ENCODE peak calls at places on chromosomes 5 and 9, in six cellular contexts. One of them, this sample, is unnamed.
A peak's percentile ranks its signal among the peaks of the same experiment; 100 is the strongest.

GRCh38 chr5:168651654-168652053 is 72.5 kb upstream of the PANK3 start:
- DNase-seq in A172: peak; percentile 89
- DNase-seq in G401: no peak
- DNase-seq in effector memory CD8-positive, alpha-beta T cell: no peak
- DNase-seq in GM12892: no peak
- DNase-seq in WTC11: no peak
- DNase-seq in this sample: no peak

GRCh38 chr5:138999674-139000073 is 124.5 kb upstream of the LRRTM2 start:
- DNase-seq in WTC11: no peak
- DNase-seq in GM12892: no peak
- DNase-seq in effector memory CD8-positive, alpha-beta T cell: no peak
- DNase-seq in G401: no peak
- DNase-seq in A172: no peak
- DNase-seq in this sample: no peak

GRCh38 chr9:135061441-135061840 is 26.0 kb upstream of the OLFM1 start:
- DNase-seq in GM12892: no peak
- DNase-seq in effector memory CD8-positive, alpha-beta T cell: no peak
- DNase-seq in A172: no peak
- DNase-seq in WTC11: no peak
- DNase-seq in G401: no peak
- DNase-seq in this sample: no peak

GRCh38 chr5:25858019-25858418 is 1180.4 kb downstream of the CDH9 start:
- DNase-seq in WTC11: peak; percentile 87
- DNase-seq in G401: no peak
- DNase-seq in effector memory CD8-positive, alpha-beta T cell: no peak
- DNase-seq in GM12892: no peak
- DNase-seq in A172: no peak
- DNase-seq in this sample: no peak

GRCh38 chr5:151947924-151948323 is 23.3 kb upstream of the GLRA1 start:
- DNase-seq in effector memory CD8-positive, alpha-beta T cell: no peak
- DNase-seq in WTC11: no peak
- DNase-seq in G401: no peak
- DNase-seq in GM12892: no peak
- DNase-seq in A172: peak; percentile 11
- DNase-seq in this sample: no peak

GRCh38 chr9:108634669-108635462 is 220.9 kb downstream of the ACTL7B start:
- DNase-seq in A172: peak; percentile 84
- DNase-seq in WTC11: no peak
- DNase-seq in GM12892: no peak
- DNase-seq in effector memory CD8-positive, alpha-beta T cell: no peak
- DNase-seq in G401: no peak
- DNase-seq in this sample: no peak

GRCh38 chr5:84255318-84255717 is 129.4 kb downstream of the EDIL3 start:
- DNase-seq in effector memory CD8-positive, alpha-beta T cell: no peak
- DNase-seq in G401: no peak
- DNase-seq in GM12892: no peak
- DNase-seq in A172: peak; percentile 37
- DNase-seq in WTC11: no peak
- DNase-seq in this sample: no peak

GRCh38 chr9:133779081-133779480 is 40.9 kb upstream of the SARDH start:
- DNase-seq in G401: no peak
- DNase-seq in effector memory CD8-positive, alpha-beta T cell: no peak
- DNase-seq in GM12892: no peak
- DNase-seq in WTC11: no peak
- DNase-seq in A172: no peak
- DNase-seq in this sample: no peak

GRCh38 chr5:103915081-103915480 is 352.5 kb upstream of the NUDT12 start:
- DNase-seq in A172: peak; percentile 80
- DNase-seq in GM12892: no peak
- DNase-seq in WTC11: no peak
- DNase-seq in G401: peak; percentile 29
- DNase-seq in effector memory CD8-positive, alpha-beta T cell: no peak
- DNase-seq in this sample: peak; percentile 48

GRCh38 chr9:116686693-116687073 is 422 bp upstream of the TRIM32 start:
- DNase-seq in A172: no peak
- DNase-seq in G401: no peak
- DNase-seq in WTC11: peak; percentile 10
- DNase-seq in GM12892: no peak
- DNase-seq in effector memory CD8-positive, alpha-beta T cell: no peak
- DNase-seq in this sample: no peak

GRCh38 chr5:1112596-1113331 is 901 bp upstream of the SLC12A7 start:
- DNase-seq in A172: peak; percentile 77
- DNase-seq in GM12892: no peak
- DNase-seq in G401: no peak
- DNase-seq in effector memory CD8-positive, alpha-beta T cell: no peak
- DNase-seq in WTC11: no peak
- DNase-seq in this sample: no peak

GRCh38 chr5:58318468-58318867 is 141.4 kb downstream of the PLK2 start:
- DNase-seq in WTC11: no peak
- DNase-seq in effector memory CD8-positive, alpha-beta T cell: no peak
- DNase-seq in A172: peak; percentile 78
- DNase-seq in GM12892: no peak
- DNase-seq in G401: no peak
- DNase-seq in this sample: no peak

GRCh38 chr5:34499001-34499734 is 157.0 kb upstream of the RAI14 start:
- DNase-seq in GM12892: no peak
- DNase-seq in effector memory CD8-positive, alpha-beta T cell: no peak
- DNase-seq in A172: peak; percentile 84
- DNase-seq in WTC11: no peak
- DNase-seq in G401: no peak
- DNase-seq in this sample: no peak

GRCh38 chr5:175654807-175655206 is 3.1 kb upstream of the HRH2 start:
- DNase-seq in WTC11: no peak
- DNase-seq in effector memory CD8-positive, alpha-beta T cell: no peak
- DNase-seq in GM12892: no peak
- DNase-seq in G401: no peak
- DNase-seq in A172: no peak
- DNase-seq in this sample: no peak

GRCh38 chr9:30628915-30629564 is 1755.4 kb upstream of the ACO1 start:
- DNase-seq in effector memory CD8-positive, alpha-beta T cell: no peak
- DNase-seq in WTC11: no peak
- DNase-seq in G401: no peak
- DNase-seq in GM12892: no peak
- DNase-seq in A172: no peak
- DNase-seq in this sample: no peak

GRCh38 chr5:76303917-76304316 is 99.2 kb upstream of the IQGAP2 start:
- DNase-seq in G401: no peak
- DNase-seq in WTC11: no peak
- DNase-seq in GM12892: no peak
- DNase-seq in effector memory CD8-positive, alpha-beta T cell: peak; percentile 26
- DNase-seq in A172: peak; percentile 13
- DNase-seq in this sample: no peak

GRCh38 chr5:1765880-1766235 is 33.8 kb downstream of the MRPL36 start:
- DNase-seq in A172: no peak
- DNase-seq in effector memory CD8-positive, alpha-beta T cell: no peak
- DNase-seq in GM12892: no peak
- DNase-seq in WTC11: no peak
- DNase-seq in G401: no peak
- DNase-seq in this sample: no peak

GRCh38 chr5:91434348-91434747 is 51.2 kb upstream of the ARRDC3 start:
- DNase-seq in GM12892: no peak
- DNase-seq in WTC11: no peak
- DNase-seq in G401: no peak
- DNase-seq in A172: no peak
- DNase-seq in effector memory CD8-positive, alpha-beta T cell: no peak
- DNase-seq in this sample: no peak

GRCh38 chr9:92963831-92964606 is 16.7 kb downstream of the FGD3 start:
- DNase-seq in GM12892: no peak
- DNase-seq in A172: no peak
- DNase-seq in G401: no peak
- DNase-seq in WTC11: no peak
- DNase-seq in effector memory CD8-positive, alpha-beta T cell: peak; percentile 80
- DNase-seq in this sample: no peak

GRCh38 chr9:135896626-135897025 is 10.7 kb downstream of the CAMSAP1 start:
- DNase-seq in WTC11: no peak
- DNase-seq in effector memory CD8-positive, alpha-beta T cell: no peak
- DNase-seq in G401: no peak
- DNase-seq in GM12892: no peak
- DNase-seq in A172: no peak
- DNase-seq in this sample: no peak

GRCh38 chr9:136345281-136346156 is 18.0 kb downstream of the DNLZ start:
- DNase-seq in G401: peak; percentile 69
- DNase-seq in WTC11: peak; percentile 79
- DNase-seq in GM12892: no peak
- DNase-seq in effector memory CD8-positive, alpha-beta T cell: no peak
- DNase-seq in A172: peak; percentile 71
- DNase-seq in this sample: peak; percentile 74

GRCh38 chr5:135398855-135399837 is at the start of gene MACROH2A1:
- DNase-seq in A172: peak; percentile 56
- DNase-seq in WTC11: peak; percentile 78
- DNase-seq in G401: peak; percentile 80
- DNase-seq in GM12892: peak; percentile 77
- DNase-seq in effector memory CD8-positive, alpha-beta T cell: peak; percentile 76
- DNase-seq in this sample: peak; percentile 74

GRCh38 chr9:120892748-120893584 is 16.0 kb upstream of the PHF19 start:
- DNase-seq in G401: no peak
- DNase-seq in A172: peak; percentile 95
- DNase-seq in GM12892: peak; percentile 57
- DNase-seq in effector memory CD8-positive, alpha-beta T cell: peak; percentile 38
- DNase-seq in WTC11: no peak
- DNase-seq in this sample: no peak

GRCh38 chr5:162096448-162096847 is 28.9 kb downstream of the GABRG2 start:
- DNase-seq in GM12892: no peak
- DNase-seq in effector memory CD8-positive, alpha-beta T cell: no peak
- DNase-seq in WTC11: no peak
- DNase-seq in A172: peak; percentile 13
- DNase-seq in G401: peak; percentile 50
- DNase-seq in this sample: no peak

GRCh38 chr5:43833966-43834365 is 231.0 kb downstream of the NNT start:
- DNase-seq in GM12892: no peak
- DNase-seq in G401: no peak
- DNase-seq in WTC11: no peak
- DNase-seq in effector memory CD8-positive, alpha-beta T cell: no peak
- DNase-seq in A172: no peak
- DNase-seq in this sample: no peak

GRCh38 chr9:135958485-135958884 is 2.7 kb downstream of the UBAC1 start:
- DNase-seq in A172: no peak
- DNase-seq in GM12892: no peak
- DNase-seq in WTC11: no peak
- DNase-seq in effector memory CD8-positive, alpha-beta T cell: no peak
- DNase-seq in G401: no peak
- DNase-seq in this sample: no peak

GRCh38 chr9:74133921-74134320 is 363.2 kb upstream of the RORB start:
- DNase-seq in effector memory CD8-positive, alpha-beta T cell: no peak
- DNase-seq in GM12892: no peak
- DNase-seq in WTC11: no peak
- DNase-seq in G401: no peak
- DNase-seq in A172: no peak
- DNase-seq in this sample: no peak

GRCh38 chr5:151758430-151759241 is at the start of gene ATOX1:
- DNase-seq in WTC11: peak; percentile 93
- DNase-seq in GM12892: peak; percentile 97
- DNase-seq in A172: peak; percentile 89
- DNase-seq in effector memory CD8-positive, alpha-beta T cell: peak; percentile 90
- DNase-seq in G401: peak; percentile 94
- DNase-seq in this sample: peak; percentile 92

GRCh38 chr5:110702704-110703103 is 23.8 kb downstream of the TMEM232 start:
- DNase-seq in A172: no peak
- DNase-seq in WTC11: no peak
- DNase-seq in G401: no peak
- DNase-seq in GM12892: no peak
- DNase-seq in effector memory CD8-positive, alpha-beta T cell: no peak
- DNase-seq in this sample: no peak

GRCh38 chr9:133333566-133333965 is 2.4 kb downstream of the SURF6 start:
- DNase-seq in effector memory CD8-positive, alpha-beta T cell: no peak
- DNase-seq in G401: no peak
- DNase-seq in GM12892: no peak
- DNase-seq in A172: no peak
- DNase-seq in WTC11: no peak
- DNase-seq in this sample: no peak

GRCh38 chr5:109844695-109845094 is 155.0 kb downstream of the MAN2A1 start:
- DNase-seq in effector memory CD8-positive, alpha-beta T cell: no peak
- DNase-seq in WTC11: no peak
- DNase-seq in A172: no peak
- DNase-seq in G401: no peak
- DNase-seq in GM12892: no peak
- DNase-seq in this sample: no peak

GRCh38 chr5:122259995-122260394 is 52.0 kb upstream of the SNCAIP start:
- DNase-seq in A172: peak; percentile 10
- DNase-seq in G401: no peak
- DNase-seq in effector memory CD8-positive, alpha-beta T cell: no peak
- DNase-seq in WTC11: no peak
- DNase-seq in GM12892: no peak
- DNase-seq in this sample: no peak

GRCh38 chr5:171633776-171634470 is 151.7 kb upstream of the SMIM23 start:
- DNase-seq in GM12892: no peak
- DNase-seq in G401: no peak
- DNase-seq in A172: no peak
- DNase-seq in effector memory CD8-positive, alpha-beta T cell: no peak
- DNase-seq in WTC11: no peak
- DNase-seq in this sample: no peak

GRCh38 chr5:71013575-71013974 is 11.6 kb downstream of the NAIP start:
- DNase-seq in effector memory CD8-positive, alpha-beta T cell: no peak
- DNase-seq in G401: no peak
- DNase-seq in GM12892: no peak
- DNase-seq in A172: no peak
- DNase-seq in WTC11: no peak
- DNase-seq in this sample: peak; percentile 8

GRCh38 chr5:180289433-180289832 is 2.5 kb downstream of the MAPK9 start:
- DNase-seq in WTC11: no peak
- DNase-seq in G401: peak; percentile 30
- DNase-seq in effector memory CD8-positive, alpha-beta T cell: no peak
- DNase-seq in GM12892: no peak
- DNase-seq in A172: no peak
- DNase-seq in this sample: no peak

This sample was measured in cerebellar cortex.